ENCODE peak calls at places on chromosomes 2 and 18, in ten cellular contexts. W is foreskin keratinocyte; K is dermis blood vessel endothelial cell; S is skeletal muscle cell; R is stromal cell of bone marrow; O is CD4-positive, alpha-beta T cell; F is substantia nigra; I is ELR; U is brain microvascular endothelial cell; L is NCI-H526. E is an unnamed sample.

GRCh38 chr2:145930318-145930717 is 1410.4 kb upstream of the ZEB2 start:
- DNase-seq in O (no peak), F (no peak), L (no peak), U (no peak), S (no peak), K (no peak), R (no peak), W (no peak), I (no peak), E (no peak)

GRCh38 chr2:6183231-6183630 is 491.0 kb downstream of the SOX11 start:
- DNase-seq in O (no peak), R (no peak), I (no peak), K (no peak), W (no peak), F (no peak), L (no peak), S (no peak), U (no peak), E (no peak)

GRCh38 chr2:25252291-25253152 is 84.1 kb upstream of the POMC start:
- DNase-seq in S (no peak), L (peak; percentile 87), I (peak; percentile 46), K (peak; percentile 80), O (peak; percentile 67), W (no peak), F (no peak), U (peak; percentile 31), R (peak; percentile 26), E (peak; percentile 27)

GRCh38 chr2:121076885-121077549 is 208.0 kb downstream of the TFCP2L1 start:
- DNase-seq in U (peak; percentile 55), W (peak; percentile 29), F (peak; percentile 18), O (peak; percentile 68), K (peak; percentile 68), L (peak; percentile 85), R (no peak), S (no peak), I (peak; percentile 78), E (no peak)

GRCh38 chr2:174555998-174556397 is 41.6 kb downstream of the WIPF1 start:
- DNase-seq in W (no peak), F (no peak), S (no peak), O (no peak), L (no peak), U (no peak), R (no peak), K (no peak), I (no peak), E (no peak)

GRCh38 chr2:43906448-43907122 is 67.8 kb downstream of the ABCG8 start:
- DNase-seq in I (no peak), U (no peak), K (no peak), L (no peak), S (no peak), O (no peak), F (no peak), R (no peak), W (no peak), E (no peak)

GRCh38 chr2:61016392-61017002 is 1.0 kb upstream of the PEX13 start:
- DNase-seq in I (peak; percentile 9), K (peak; percentile 12), W (peak; percentile 4), R (no peak), O (no peak), F (no peak), U (no peak), S (no peak), L (peak; percentile 36), E (no peak)

GRCh38 chr2:137178955-137179377 is 413.6 kb downstream of the THSD7B start:
- DNase-seq in O (no peak), I (peak; percentile 76), U (no peak), F (no peak), W (peak; percentile 84), S (peak; percentile 75), L (no peak), R (no peak), K (no peak), E (peak; percentile 23)

GRCh38 chr2:218570850-218571249 is 2.2 kb downstream of the CNOT9 start:
- DNase-seq in U (peak; percentile 9), S (no peak), O (no peak), R (no peak), I (peak; percentile 48), K (peak; percentile 54), L (no peak), F (no peak), W (no peak), E (no peak)

GRCh38 chr2:66446178-66446860 is 11.4 kb downstream of the MEIS1 start:
- DNase-seq in R (no peak), W (peak; percentile 76), I (peak; percentile 75), S (no peak), L (no peak), K (no peak), O (no peak), U (no peak), F (no peak), E (no peak)

GRCh38 chr2:24050041-24050655 is 607 bp downstream of the FKBP1B start:
- DNase-seq in I (peak; percentile 32), W (no peak), O (no peak), R (no peak), F (no peak), K (peak; percentile 35), S (no peak), L (peak; percentile 53), U (peak; percentile 14), E (no peak)

GRCh38 chr2:191165190-191165643 is 14.4 kb upstream of the STAT4 start:
- DNase-seq in W (peak; percentile 67), R (peak; percentile 41), K (peak; percentile 69), F (no peak), U (peak; percentile 47), I (peak; percentile 74), O (no peak), L (peak; percentile 71), S (no peak), E (peak; percentile 44)

GRCh38 chr2:43005211-43005974 is 213.0 kb upstream of the HAAO start:
- DNase-seq in W (no peak), R (no peak), K (no peak), L (no peak), U (no peak), O (no peak), F (peak; percentile 45), S (no peak), I (no peak), E (no peak)

GRCh38 chr18:79512461-79513380 is 117.0 kb downstream of the NFATC1 start:
- DNase-seq in R (no peak), K (no peak), W (no peak), F (no peak), O (peak; percentile 23), S (no peak), I (no peak), L (no peak), U (no peak), E (no peak)

GRCh38 chr2:191856111-191856876 is 9.4 kb upstream of the CAVIN2 start:
- DNase-seq in R (no peak), I (no peak), O (no peak), K (peak; percentile 96), W (no peak), S (no peak), U (no peak), F (no peak), L (no peak), E (no peak)

GRCh38 chr18:52903858-52904257 is 563.9 kb downstream of the DCC start:
- DNase-seq in U (no peak), R (no peak), W (peak; percentile 17), K (no peak), I (no peak), L (peak; percentile 39), S (no peak), F (peak; percentile 36), O (no peak), E (no peak)

GRCh38 chr2:86341470-86341869 is 4.0 kb upstream of the REEP1 start:
- DNase-seq in K (no peak), S (no peak), U (no peak), R (no peak), I (no peak), L (no peak), O (no peak), F (no peak), W (no peak), E (no peak)

GRCh38 chr18:79867666-79868065 is 69.9 kb downstream of the KCNG2 start:
- DNase-seq in S (no peak), I (no peak), F (no peak), W (no peak), L (no peak), R (no peak), U (no peak), K (no peak), O (peak; percentile 21), E (no peak)

GRCh38 chr2:127651381-127651809 is 5.4 kb downstream of the GPR17 start:
- DNase-seq in K (no peak), U (no peak), F (no peak), S (no peak), W (no peak), I (no peak), L (no peak), O (no peak), R (no peak), E (no peak)

GRCh38 chr2:20486571-20486970 is 39.7 kb downstream of the RHOB start:
- DNase-seq in F (no peak), R (no peak), S (no peak), W (no peak), L (no peak), I (no peak), K (no peak), U (no peak), O (no peak), E (no peak)

GRCh38 chr2:172865422-172865821 is 129.8 kb downstream of the RAPGEF4 start:
- DNase-seq in O (no peak), L (no peak), I (peak; percentile 40), W (peak; percentile 28), K (no peak), F (no peak), U (no peak), R (no peak), S (no peak), E (no peak)

GRCh38 chr18:48569139-48569914 is 30.5 kb downstream of the CTIF start:
- DNase-seq in K (no peak), U (no peak), F (no peak), I (no peak), R (no peak), S (no peak), W (no peak), L (no peak), O (no peak), E (no peak)

GRCh38 chr2:37585982-37586621 is 85.3 kb downstream of the CDC42EP3 start:
- DNase-seq in K (peak; percentile 88), U (peak; percentile 91), I (peak; percentile 96), O (peak; percentile 64), S (peak; percentile 89), W (peak; percentile 92), L (no peak), R (peak; percentile 95), F (no peak), E (peak; percentile 82)

GRCh38 chr18:28961669-28962228 is 784.8 kb upstream of the CDH2 start:
- DNase-seq in R (peak; percentile 14), S (no peak), U (peak; percentile 5), L (peak; percentile 52), I (peak; percentile 61), F (no peak), O (no peak), W (peak; percentile 47), K (peak; percentile 56), E (peak; percentile 12)

GRCh38 chr2:37323770-37324535 is 680 bp downstream of the PRKD3 start:
- DNase-seq in I (peak; percentile 52), K (peak; percentile 52), F (no peak), S (no peak), W (no peak), O (peak; percentile 44), L (peak; percentile 67), U (peak; percentile 22), R (no peak), E (no peak)

GRCh38 chr2:157876771-157877108 is 610 bp upstream of the ACVR1 start:
- DNase-seq in L (no peak), I (no peak), K (no peak), O (no peak), S (no peak), W (peak; percentile 23), F (no peak), R (no peak), U (no peak), E (no peak)

GRCh38 chr2:47460766-47461165 is 57.8 kb downstream of the MSH2 start:
- DNase-seq in K (no peak), F (no peak), R (no peak), U (no peak), I (no peak), O (no peak), L (no peak), S (no peak), W (no peak), E (no peak)

GRCh38 chr18:48139427-48140347 is 209.2 kb upstream of the SMAD2 start:
- DNase-seq in W (no peak), O (no peak), F (no peak), L (no peak), R (no peak), U (no peak), S (no peak), K (no peak), I (no peak), E (no peak)